ENCODE peak calls at places on chromosomes 4 and X, in nine cellular contexts. M is K562; P is hepatic stellate cell; F is progenitor cell of endocrine pancreas; Z is IMR-90; G is mucosa of gallbladder; H is osteocyte; R is effector memory CD8-positive, alpha-beta T cell; K is GM13977. O is an unnamed sample.

GRCh38 chr4:147480891-147481576 is at the start of gene EDNRA:
- DNase-seq in M (no peak), P (peak; percentile 72), F (peak; percentile 33), Z (peak; percentile 68), G (peak; percentile 17), H (peak; percentile 87), R (no peak), K (no peak), O (no peak)

GRCh38 chr4:83356899-83357661 is 22.4 kb upstream of the HPSE start:
- DNase-seq in M (no peak), P (peak; percentile 28), F (no peak), Z (peak; percentile 91), G (no peak), H (no peak), R (no peak), K (no peak), O (peak; percentile 10)

GRCh38 chrX:57134702-57135101 is 2.5 kb downstream of the SPIN2A start:
- DNase-seq in M (no peak), P (no peak), F (no peak), Z (no peak), G (no peak), H (no peak), R (no peak), K (no peak), O (no peak)

GRCh38 chr4:93199492-93199891 is 629.1 kb upstream of the ATOH1 start:
- DNase-seq in M (no peak), P (peak; percentile 6), F (no peak), Z (peak; percentile 29), G (no peak), H (no peak), R (no peak), K (peak; percentile 9), O (no peak)

GRCh38 chr4:8506373-8507250 is 66.0 kb downstream of the TRMT44 start:
- DNase-seq in M (no peak), P (peak; percentile 58), F (no peak), Z (peak; percentile 74), G (peak; percentile 70), H (no peak), R (no peak), K (no peak), O (no peak)

GRCh38 chrX:102765794-102766193 is 45.3 kb downstream of the GPRASP3 start:
- DNase-seq in M (no peak), P (peak; percentile 23), F (no peak), Z (peak; percentile 68), G (no peak), H (no peak), R (no peak), K (no peak), O (no peak)

GRCh38 chr4:11409632-11410031 is 19.1 kb downstream of the HS3ST1 start:
- DNase-seq in M (no peak), P (no peak), F (no peak), Z (no peak), G (no peak), H (no peak), R (no peak), K (no peak), O (no peak)

GRCh38 chr4:5750052-5750950 is 39.3 kb downstream of the EVC start:
- DNase-seq in M (no peak), P (peak; percentile 61), F (no peak), Z (peak; percentile 84), G (no peak), H (peak; percentile 32), R (no peak), K (no peak), O (no peak)

GRCh38 chr4:170736710-170737109 is 647.0 kb upstream of the AADAT start:
- DNase-seq in M (no peak), P (no peak), F (no peak), Z (no peak), G (no peak), H (no peak), R (no peak), K (no peak), O (no peak)

GRCh38 chrX:100995469-100995868 is 26.0 kb downstream of the ARL13A start:
- DNase-seq in M (peak; percentile 7), P (peak; percentile 59), F (no peak), Z (peak; percentile 93), G (no peak), H (no peak), R (no peak), K (no peak), O (no peak)

GRCh38 chr4:172356002-172356401 is 542.8 kb downstream of the GALNTL6 start:
- DNase-seq in M (no peak), P (no peak), F (no peak), Z (no peak), G (no peak), H (no peak), R (no peak), K (no peak), O (no peak)

GRCh38 chr4:82864336-82865001 is 26.5 kb downstream of the SEC31A start:
- DNase-seq in M (no peak), P (no peak), F (no peak), Z (no peak), G (no peak), H (no peak), R (no peak), K (no peak), O (no peak)

GRCh38 chr4:3711183-3712111 is 54.7 kb upstream of the ADRA2C start:
- DNase-seq in M (no peak), P (no peak), F (no peak), Z (no peak), G (no peak), H (no peak), R (no peak), K (no peak), O (no peak)

GRCh38 chr4:158236304-158237030 is 26.2 kb downstream of the TMEM144 start:
- DNase-seq in M (no peak), P (no peak), F (no peak), Z (no peak), G (no peak), H (no peak), R (no peak), K (no peak), O (no peak)

GRCh38 chr4:138320030-138320429 is 77.9 kb upstream of the SLC7A11 start:
- DNase-seq in M (no peak), P (no peak), F (no peak), Z (no peak), G (no peak), H (no peak), R (no peak), K (no peak), O (no peak)

GRCh38 chrX:53047228-53047627 is 1.4 kb upstream of the GPR173 start:
- DNase-seq in M (no peak), P (peak; percentile 24), F (no peak), Z (peak; percentile 15), G (no peak), H (no peak), R (no peak), K (no peak), O (no peak)

GRCh38 chr4:186699298-186699697 is 24.4 kb downstream of the FAT1 start:
- DNase-seq in M (no peak), P (no peak), F (no peak), Z (peak; percentile 22), G (peak; percentile 49), H (no peak), R (no peak), K (no peak), O (no peak)

GRCh38 chr4:122716825-122717448 is 15.6 kb upstream of the BBS12 start:
- DNase-seq in M (peak; percentile 80), P (peak; percentile 68), F (peak; percentile 30), Z (peak; percentile 63), G (peak; percentile 64), H (no peak), R (peak; percentile 53), K (peak; percentile 58), O (no peak)

GRCh38 chrX:121987163-121987562 is 939.8 kb downstream of the GLUD2 start:
- DNase-seq in M (no peak), P (no peak), F (no peak), Z (no peak), G (no peak), H (no peak), R (no peak), K (no peak), O (no peak)

GRCh38 chrX:43500996-43501694 is 155.0 kb upstream of the MAOA start:
- DNase-seq in M (no peak), P (no peak), F (no peak), Z (no peak), G (no peak), H (no peak), R (no peak), K (no peak), O (no peak)

GRCh38 chrX:109783712-109784109 is 50.7 kb upstream of the ACSL4 start:
- DNase-seq in M (no peak), P (no peak), F (no peak), Z (no peak), G (no peak), H (no peak), R (no peak), K (no peak), O (no peak)